ENCODE peak calls at places on chromosomes 11 and 22, in eight cellular contexts. D, U, M, Y, I, A, J and B are unnamed samples.

GRCh38 chr11:120031612-120032600 is 106.0 kb downstream of the TRIM29 start:
- DNase-seq in D (peak; percentile 45), U (no peak), M (no peak), Y (no peak), I (no peak), A (no peak), J (no peak), B (no peak)

GRCh38 chr22:50469377-50470305 is 5.2 kb downstream of the SBF1 start:
- DNase-seq in D (no peak), U (no peak), M (peak; percentile 13), Y (no peak), I (peak; percentile 96), A (peak; percentile 95), J (no peak), B (peak; percentile 99)

GRCh38 chr11:133127746-133128145 is 404.6 kb downstream of the OPCML start:
- DNase-seq in D (no peak), U (no peak), M (no peak), Y (no peak), I (no peak), A (no peak), J (no peak), B (no peak)

GRCh38 chr11:1456166-1456565 is 30.4 kb downstream of the MOB2 start:
- DNase-seq in D (no peak), U (no peak), M (no peak), Y (no peak), I (no peak), A (no peak), J (no peak), B (no peak)

GRCh38 chr11:116513894-116514293 is 258.9 kb downstream of the BUD13 start:
- DNase-seq in D (no peak), U (peak; percentile 12), M (no peak), Y (no peak), I (no peak), A (no peak), J (no peak), B (peak; percentile 52)

GRCh38 chr22:32991353-32992115 is 66.6 kb downstream of the SYN3 start:
- DNase-seq in D (peak; percentile 9), U (no peak), M (no peak), Y (no peak), I (no peak), A (no peak), J (no peak), B (no peak)

GRCh38 chr22:27593378-27593777 is 208.2 kb downstream of the MN1 start:
- DNase-seq in D (no peak), U (no peak), M (no peak), Y (no peak), I (no peak), A (no peak), J (no peak), B (no peak)

GRCh38 chr11:86116386-86116726 is 47.5 kb upstream of the PICALM start:
- DNase-seq in D (no peak), U (no peak), M (no peak), Y (no peak), I (peak; percentile 25), A (peak; percentile 81), J (no peak), B (peak; percentile 62)